ENCODE peak calls at places on chromosomes 6 and 20, in four cellular contexts. Y is foreskin fibroblast, B is NCI-H1092, S is NCI-H1105 treated with DMSO at 0.1 percent for 48 hours. K is an unnamed sample.

GRCh38 chr6:72783667-72784066 is 161.8 kb downstream of the KCNQ5 start:
- DNase-seq in Y (peak), B (no peak), S (no peak), K (no peak)

GRCh38 chr6:112270756-112271155 is 16.4 kb upstream of the LAMA4 start:
- DNase-seq in S (no peak), B (no peak), Y (no peak), K (no peak)

GRCh38 chr6:113758725-113759576 is 98.2 kb upstream of the MARCKS start:
- DNase-seq in B (no peak), Y (peak), S (no peak), K (no peak)

GRCh38 chr6:56938634-56939294 is 16.1 kb upstream of the BEND6 start:
- DNase-seq in B (no peak), S (no peak), Y (peak), K (no peak)

GRCh38 chr6:136823128-136823660 is 802 bp downstream of the PEX7 start:
- DNase-seq in B (no peak), Y (no peak), S (no peak), K (no peak)

GRCh38 chr20:13200767-13201500 is 20.1 kb upstream of the ISM1 start:
- DNase-seq in B (peak), S (peak), Y (no peak), K (peak)

GRCh38 chr6:56541736-56542366 is 100.8 kb downstream of the DST start:
- DNase-seq in S (peak), B (no peak), Y (no peak), K (no peak)

GRCh38 chr6:15066433-15067337 is 179.2 kb upstream of the JARID2 start:
- DNase-seq in Y (peak), B (no peak), S (no peak), K (no peak)

GRCh38 chr6:41581381-41581991 is 35.3 kb downstream of the FOXP4 start:
- DNase-seq in Y (peak), S (no peak), B (no peak), K (no peak)

GRCh38 chr20:59081036-59081435 is 38.5 kb upstream of the PRELID3B start:
- DNase-seq in B (no peak), S (no peak), Y (no peak), K (no peak)

GRCh38 chr20:12152996-12153395 is 235.3 kb downstream of the BTBD3 start:
- DNase-seq in Y (peak), S (no peak), B (no peak), K (no peak)

GRCh38 chr20:25033941-25034335 is 24.0 kb downstream of the ACSS1 start:
- DNase-seq in S (no peak), B (no peak), Y (no peak), K (no peak)

GRCh38 chr6:170125447-170126300 is 165.2 kb downstream of the DLL1 start:
- DNase-seq in Y (no peak), S (no peak), B (no peak), K (no peak)

GRCh38 chr20:1535420-1536175 is 21.9 kb downstream of the SIRPD start:
- DNase-seq in S (no peak), Y (no peak), B (no peak), K (no peak)

GRCh38 chr6:127811939-127812338 is 88.9 kb downstream of the THEMIS start:
- DNase-seq in S (peak), Y (peak), B (no peak), K (no peak)

GRCh38 chr6:63299667-63300066 is 20.1 kb downstream of the LGSN start:
- DNase-seq in S (no peak), B (no peak), Y (no peak), K (no peak)

GRCh38 chr20:47079047-47079446 is 184.4 kb downstream of the EYA2 start:
- DNase-seq in S (no peak), B (no peak), Y (no peak), K (no peak)

GRCh38 chr6:30725713-30726505 is 5.8 kb downstream of the TUBB start:
- DNase-seq in Y (peak), S (peak), B (no peak), K (peak)

GRCh38 chr6:170516783-170517616 is 36.1 kb downstream of the PSMB1 start:
- DNase-seq in S (peak), B (peak), Y (peak), K (peak)

GRCh38 chr6:45625191-45625664 is 247.5 kb upstream of the SUPT3H start:
- DNase-seq in B (no peak), S (no peak), Y (peak), K (no peak)

GRCh38 chr20:11521831-11522230 is 395.9 kb upstream of the BTBD3 start:
- DNase-seq in Y (no peak), S (no peak), B (no peak), K (no peak)

GRCh38 chr6:7848229-7848628 is 62.4 kb downstream of the TXNDC5 start:
- DNase-seq in S (no peak), Y (no peak), B (no peak), K (no peak)

GRCh38 chr6:66992660-66993059 is 1285.6 kb upstream of the EYS start:
- DNase-seq in B (no peak), Y (no peak), S (no peak), K (no peak)

GRCh38 chr20:48339147-48339985 is 488.4 kb downstream of the PREX1 start:
- DNase-seq in B (no peak), Y (peak), S (no peak), K (no peak)

GRCh38 chr6:165497472-165497871 is 165.6 kb downstream of the PDE10A start:
- DNase-seq in B (no peak), Y (no peak), S (no peak), K (no peak)

GRCh38 chr6:129644567-129645015 is 65.4 kb downstream of the ARHGAP18 start:
- DNase-seq in Y (peak), S (no peak), B (no peak), K (no peak)

GRCh38 chr20:51750037-51750769 is 18.0 kb downstream of the ATP9A start:
- DNase-seq in B (no peak), S (no peak), Y (peak), K (peak)

GRCh38 chr20:36644713-36645109 is 1.3 kb downstream of the SLA2 start:
- DNase-seq in Y (no peak), B (no peak), S (no peak), K (no peak)

GRCh38 chr20:1119524-1119923 is 1.1 kb downstream of the PSMF1 start:
- DNase-seq in B (no peak), S (no peak), Y (no peak), K (no peak)

GRCh38 chr20:7214081-7214740 is 446.7 kb downstream of the BMP2 start:
- DNase-seq in Y (no peak), S (no peak), B (no peak), K (no peak)

GRCh38 chr20:19695081-19695480 is 63.0 kb upstream of the RIN2 start:
- DNase-seq in B (no peak), Y (no peak), S (no peak), K (no peak)

GRCh38 chr6:56749632-56750151 is 107.0 kb upstream of the DST start:
- DNase-seq in S (no peak), B (no peak), Y (peak), K (no peak)

GRCh38 chr20:10075606-10076005 is 40.8 kb downstream of the ANKEF1 start:
- DNase-seq in B (no peak), Y (peak), S (no peak), K (no peak)

GRCh38 chr6:16602035-16602434 is 159.2 kb downstream of the ATXN1 start:
- DNase-seq in S (no peak), B (no peak), Y (no peak), K (no peak)